ENCODE peak calls at places on chromosomes 16 and 17, in seven cellular contexts. E is lung; Z is upper lobe of right lung; V is fibroblast of lung; Q is CD8-positive, alpha-beta T cell; F is uterus; N is IMR-90. X is an unnamed sample. For H3K9me3, the result is how much of the 10 kb centered on the place peaks cover.

GRCh38 chr17:31092475-31093064 is 2.2 kb upstream of the NF1 start:
- DNase-seq in N (peak), Z (no peak), F (no peak), E (no peak), V (no peak), Q (no peak), X (no peak)

GRCh38 chr16:48353565-48354163 is 31.5 kb downstream of the SIAH1 start:
- DNase-seq in E (peak), V (peak), N (peak), Z (no peak), Q (peak), F (peak), X (peak)

GRCh38 chr16:56675685-56676210 is 6.1 kb downstream of the MT1H start:
- DNase-seq in Z (no peak), E (no peak), V (no peak), N (no peak), Q (peak), F (no peak), X (no peak)

GRCh38 chr16:19085679-19086200 is 18.3 kb downstream of the COQ7 start:
- DNase-seq in F (no peak), E (no peak), V (peak), Q (no peak), N (no peak), Z (no peak), X (no peak)

GRCh38 chr17:80261159-80261894 is 675 bp downstream of the RNF213 start:
- DNase-seq in Q (peak), F (peak), E (peak), V (peak), Z (peak), N (peak), X (peak)

GRCh38 chr16:52376677-52377300 is 170.2 kb downstream of the TOX3 start:
- DNase-seq in E (no peak), Q (no peak), V (no peak), N (no peak), F (no peak), Z (no peak), X (no peak)

GRCh38 chr16:85275533-85276249 is 163.4 kb upstream of the CIBAR2 start:
- DNase-seq in E (peak), Z (peak), F (peak), Q (peak), V (peak), N (peak), X (peak)

GRCh38 chr17:82301300-82301915 is 16.0 kb downstream of the CD7 start:
- DNase-seq in V (no peak), N (no peak), E (no peak), F (no peak), Q (no peak), Z (no peak), X (peak)

GRCh38 chr17:37322826-37323561 is 52.8 kb upstream of the C17orf78 start:
- DNase-seq in N (no peak), F (no peak), Z (no peak), V (no peak), Q (no peak), E (no peak), X (no peak)

GRCh38 chr17:8438441-8438840 is 2.8 kb downstream of the NDEL1 start:
- DNase-seq in E (no peak), V (no peak), Z (no peak), F (no peak), Q (no peak), N (no peak), X (no peak)

GRCh38 chr17:49926886-49927285 is 42.1 kb upstream of the DLX4 start:
- DNase-seq in E (no peak), N (no peak), Z (no peak), V (peak), Q (no peak), F (peak), X (no peak)

GRCh38 chr16:11188801-11189740 is 66.9 kb downstream of the SOCS1 start:
- DNase-seq in Q (no peak), F (no peak), Z (no peak), E (no peak), V (no peak), N (no peak), X (no peak)

GRCh38 chr17:13212861-13213260 is 195.0 kb upstream of the ELAC2 start:
- DNase-seq in Q (no peak), E (no peak), F (no peak), V (no peak), Z (no peak), N (no peak), X (no peak)

GRCh38 chr17:41679740-41680425 is 8.8 kb upstream of the EIF1 start:
- DNase-seq in N (no peak), Q (no peak), F (no peak), E (no peak), Z (no peak), V (no peak), X (no peak)

GRCh38 chr17:81164464-81165245 is 652 bp upstream of the PVALEF start:
- DNase-seq in N (no peak), Q (no peak), Z (no peak), E (no peak), F (no peak), V (no peak), X (peak)

GRCh38 chr16:8996891-8997290 is 33.2 kb upstream of the USP7 start:
- DNase-seq in V (no peak), Q (no peak), E (no peak), N (no peak), Z (no peak), F (no peak), X (no peak)

GRCh38 chr16:54287018-54287757 is 601 bp upstream of the IRX3 start:
- DNase-seq in V (no peak), E (no peak), Q (no peak), N (no peak), Z (peak), F (no peak), X (peak)
- H3K4me3 ChIP-seq in V (no peak), E (peak), Q (no peak), N (peak), Z (peak), F (peak), X (peak)

GRCh38 chr16:72937360-72937759 is 110.6 kb downstream of the ZFHX3 start:
- DNase-seq in Z (no peak), N (no peak), V (no peak), E (no peak), F (no peak), Q (no peak), X (no peak)

GRCh38 chr16:72938426-72939164 is 109.3 kb downstream of the ZFHX3 start:
- DNase-seq in E (peak), V (peak), Q (no peak), Z (no peak), N (peak), F (peak), X (peak)

GRCh38 chr16:72940886-72941285 is 107.0 kb downstream of the ZFHX3 start:
- DNase-seq in Z (no peak), F (no peak), Q (no peak), E (no peak), N (no peak), V (no peak), X (no peak)

GRCh38 chr16:72937916-72938315 is 110.0 kb downstream of the ZFHX3 start:
- DNase-seq in E (no peak), N (no peak), Q (no peak), F (no peak), Z (no peak), V (no peak), X (no peak)

GRCh38 chr16:72939247-72939646 is 108.7 kb downstream of the ZFHX3 start:
- DNase-seq in Z (no peak), V (peak), Q (no peak), E (no peak), N (peak), F (peak), X (no peak)
- TF ChIP-seq CTCF in Z (no peak), V (peak), Q (no peak), E (no peak), N (peak), F (peak), X (no peak)

GRCh38 chr16:15780805-15781204 is 76.0 kb downstream of the MYH11 start:
- DNase-seq in Q (no peak), N (no peak), Z (no peak), V (no peak), F (no peak), E (no peak), X (no peak)
- H3K9me3 ChIP-seq in Q (under half), N (under half), Z (under half), V (under half), F (under half), E (under half), X (under half)

GRCh38 chr17:57663326-57664070 is 81.6 kb downstream of the CCDC182 start:
- DNase-seq in V (peak), Q (no peak), E (no peak), N (no peak), Z (no peak), F (no peak), X (peak)
- H3K4me3 ChIP-seq in V (no peak), Q (no peak), E (no peak), N (no peak), Z (no peak), F (no peak), X (no peak)

GRCh38 chr17:44928950-44929720 is 13.8 kb upstream of the GFAP start:
- DNase-seq in Q (no peak), N (no peak), V (no peak), Z (peak), E (no peak), F (no peak), X (no peak)

GRCh38 chr17:44932096-44932495 is 15.5 kb downstream of the KIF18B start:
- DNase-seq in N (no peak), Q (no peak), V (no peak), E (no peak), F (no peak), Z (peak), X (no peak)

GRCh38 chr17:44932526-44933097 is 15.0 kb downstream of the KIF18B start:
- DNase-seq in V (no peak), N (no peak), Z (peak), Q (no peak), E (no peak), F (no peak), X (peak)

GRCh38 chr17:44930667-44931066 is 15.4 kb upstream of the GFAP start:
- DNase-seq in Z (peak), Q (no peak), V (no peak), N (no peak), E (no peak), F (no peak), X (no peak)

DNA sequence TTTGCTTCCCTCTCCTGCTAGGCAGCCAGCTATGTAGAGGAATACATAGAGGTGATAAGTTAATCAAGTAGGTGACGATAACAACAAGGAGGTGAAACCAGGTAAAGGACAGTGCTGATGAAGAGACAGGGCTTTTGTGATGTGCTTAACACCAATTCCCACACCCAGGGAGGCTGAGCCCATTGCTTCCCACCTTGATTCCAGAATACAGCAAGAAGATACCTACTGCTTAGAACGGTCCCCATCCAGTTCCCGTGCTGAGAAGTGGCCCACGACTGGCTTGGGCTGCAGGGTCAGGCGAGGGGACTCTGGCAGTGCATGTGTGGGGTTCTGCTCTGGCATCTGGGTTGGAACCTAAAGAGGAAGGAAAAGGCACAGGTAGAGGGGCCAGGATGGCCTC is 16.1 kb upstream of the GFAP start:
- DNase-seq in Z (peak), Q (no peak), F (no peak), V (no peak), N (no peak), E (no peak), X (peak)
- TF ChIP-seq CTCF in Z (no peak), Q (no peak), F (no peak), V (no peak), N (no peak), E (no peak), X (no peak)

X was measured in pancreas.